ENCODE peak calls at places on chromosomes 3 and 15, in four cellular contexts. One of them, this sample, is unnamed.
A peak's percentile ranks its signal among the peaks of the same experiment; 100 is the strongest.

GRCh38 chr3:77773084-77773483 is 733.2 kb downstream of the ROBO2 start:
- DNase-seq in endothelial cell of umbilical vein: no peak
- DNase-seq in keratinocyte: no peak
- DNase-seq in IMR-90: no peak
- DNase-seq in this sample: no peak

GRCh38 chr15:65655026-65655425 is 33.3 kb downstream of the SLC24A1 start:
- DNase-seq in endothelial cell of umbilical vein: no peak
- DNase-seq in keratinocyte: peak; percentile 48
- DNase-seq in IMR-90: peak; percentile 13
- DNase-seq in this sample: no peak

GRCh38 chr3:135895106-135895733 is 70.3 kb upstream of the PPP2R3A start:
- DNase-seq in endothelial cell of umbilical vein: peak; percentile 78
- DNase-seq in keratinocyte: peak; percentile 60
- DNase-seq in IMR-90: peak; percentile 79
- DNase-seq in this sample: peak; percentile 29

GRCh38 chr15:35757790-35758189 is 211.8 kb upstream of the DPH6 start:
- DNase-seq in endothelial cell of umbilical vein: no peak
- DNase-seq in keratinocyte: no peak
- DNase-seq in IMR-90: no peak
- DNase-seq in this sample: no peak

GRCh38 chr15:60745469-60745971 is 266.6 kb upstream of the ICE2 start:
- DNase-seq in endothelial cell of umbilical vein: no peak
- DNase-seq in keratinocyte: no peak
- DNase-seq in IMR-90: peak; percentile 30
- DNase-seq in this sample: no peak

GRCh38 chr15:48966595-48967301 is 3.0 kb upstream of the SHC4 start:
- DNase-seq in endothelial cell of umbilical vein: no peak
- DNase-seq in keratinocyte: no peak
- DNase-seq in IMR-90: peak; percentile 93
- DNase-seq in this sample: no peak

GRCh38 chr15:91021516-91022074 is 799 bp downstream of the VPS33B start:
- DNase-seq in endothelial cell of umbilical vein: no peak
- DNase-seq in keratinocyte: peak; percentile 4
- DNase-seq in IMR-90: peak; percentile 18
- DNase-seq in this sample: no peak

GRCh38 chr3:1087066-1087555 is 5.7 kb upstream of the CNTN6 start:
- DNase-seq in endothelial cell of umbilical vein: no peak
- DNase-seq in keratinocyte: peak; percentile 25
- DNase-seq in IMR-90: peak; percentile 52
- DNase-seq in this sample: no peak

GRCh38 chr3:190456779-190457178 is 7.1 kb upstream of the TMEM207 start:
- DNase-seq in endothelial cell of umbilical vein: no peak
- DNase-seq in keratinocyte: no peak
- DNase-seq in IMR-90: no peak
- DNase-seq in this sample: no peak

GRCh38 chr3:32138545-32139104 is 32.2 kb downstream of the GPD1L start:
- DNase-seq in endothelial cell of umbilical vein: peak; percentile 80
- DNase-seq in keratinocyte: no peak
- DNase-seq in IMR-90: peak; percentile 50
- DNase-seq in this sample: no peak

GRCh38 chr3:66483006-66483928 is 17.6 kb downstream of the LRIG1 start:
- DNase-seq in endothelial cell of umbilical vein: peak; percentile 81
- DNase-seq in keratinocyte: no peak
- DNase-seq in IMR-90: peak; percentile 73
- DNase-seq in this sample: no peak

GRCh38 chr3:189937302-189938255 is 183.1 kb downstream of the P3H2 start:
- DNase-seq in endothelial cell of umbilical vein: peak; percentile 88
- DNase-seq in keratinocyte: peak; percentile 100
- DNase-seq in IMR-90: peak; percentile 92
- DNase-seq in this sample: no peak

GRCh38 chr3:21888656-21889055 is 137.6 kb upstream of the ZNF385D start:
- DNase-seq in endothelial cell of umbilical vein: no peak
- DNase-seq in keratinocyte: no peak
- DNase-seq in IMR-90: no peak
- DNase-seq in this sample: no peak

GRCh38 chr15:86735244-86736040 is 655.8 kb downstream of the AGBL1 start:
- DNase-seq in endothelial cell of umbilical vein: no peak
- DNase-seq in keratinocyte: no peak
- DNase-seq in IMR-90: no peak
- DNase-seq in this sample: no peak

GRCh38 chr3:149765762-149766334 is 13.6 kb upstream of the COMMD2 start:
- DNase-seq in endothelial cell of umbilical vein: peak; percentile 59
- DNase-seq in keratinocyte: no peak
- DNase-seq in IMR-90: peak; percentile 67
- DNase-seq in this sample: no peak

GRCh38 chr15:28995193-28995592 is 109.4 kb downstream of the APBA2 start:
- DNase-seq in endothelial cell of umbilical vein: no peak
- DNase-seq in keratinocyte: no peak
- DNase-seq in IMR-90: no peak
- DNase-seq in this sample: no peak

GRCh38 chr15:34109775-34110663 is 8.1 kb downstream of the PGBD4 start:
- DNase-seq in endothelial cell of umbilical vein: peak; percentile 56
- DNase-seq in keratinocyte: no peak
- DNase-seq in IMR-90: peak; percentile 60
- DNase-seq in this sample: peak; percentile 35

GRCh38 chr15:52180196-52180835 is 10.9 kb downstream of the GNB5 start:
- DNase-seq in endothelial cell of umbilical vein: no peak
- DNase-seq in keratinocyte: no peak
- DNase-seq in IMR-90: no peak
- DNase-seq in this sample: no peak

GRCh38 chr15:101510212-101511197 is 21.0 kb upstream of the PCSK6 start:
- DNase-seq in endothelial cell of umbilical vein: no peak
- DNase-seq in keratinocyte: no peak
- DNase-seq in IMR-90: no peak
- DNase-seq in this sample: no peak

GRCh38 chr3:124985358-124985757 is 50.8 kb upstream of the MUC13 start:
- DNase-seq in endothelial cell of umbilical vein: no peak
- DNase-seq in keratinocyte: peak; percentile 21
- DNase-seq in IMR-90: peak; percentile 83
- DNase-seq in this sample: no peak

GRCh38 chr3:49469037-49469875 is 811 bp upstream of the DAG1 start:
- DNase-seq in endothelial cell of umbilical vein: peak; percentile 29
- DNase-seq in keratinocyte: no peak
- DNase-seq in IMR-90: peak; percentile 68
- DNase-seq in this sample: peak; percentile 28

GRCh38 chr3:178492496-178492895 is 43.7 kb upstream of the KCNMB2 start:
- DNase-seq in endothelial cell of umbilical vein: no peak
- DNase-seq in keratinocyte: no peak
- DNase-seq in IMR-90: no peak
- DNase-seq in this sample: no peak

GRCh38 chr3:23202203-23202920 is 765 bp upstream of the UBE2E2 start:
- DNase-seq in endothelial cell of umbilical vein: peak; percentile 46
- DNase-seq in keratinocyte: no peak
- DNase-seq in IMR-90: peak; percentile 5
- DNase-seq in this sample: no peak

GRCh38 chr3:123261666-123262065 is 59.9 kb downstream of the SEC22A start:
- DNase-seq in endothelial cell of umbilical vein: no peak
- DNase-seq in keratinocyte: no peak
- DNase-seq in IMR-90: no peak
- DNase-seq in this sample: no peak

GRCh38 chr3:123143669-123144411 is 57.9 kb upstream of the SEC22A start:
- DNase-seq in endothelial cell of umbilical vein: no peak
- DNase-seq in keratinocyte: no peak
- DNase-seq in IMR-90: peak; percentile 5
- DNase-seq in this sample: no peak

GRCh38 chr15:47870956-47871625 is 153.8 kb downstream of the SEMA6D start:
- DNase-seq in endothelial cell of umbilical vein: peak; percentile 91
- DNase-seq in keratinocyte: no peak
- DNase-seq in IMR-90: peak; percentile 38
- DNase-seq in this sample: no peak

GRCh38 chr3:14769531-14770325 is 49.0 kb upstream of the FGD5 start:
- DNase-seq in endothelial cell of umbilical vein: no peak
- DNase-seq in keratinocyte: no peak
- DNase-seq in IMR-90: no peak
- DNase-seq in this sample: no peak

GRCh38 chr15:91622676-91623342 is 230.7 kb upstream of the SLCO3A1 start:
- DNase-seq in endothelial cell of umbilical vein: no peak
- DNase-seq in keratinocyte: no peak
- DNase-seq in IMR-90: no peak
- DNase-seq in this sample: no peak

GRCh38 chr15:36251450-36251849 is 328.0 kb upstream of the CDIN1 start:
- DNase-seq in endothelial cell of umbilical vein: no peak
- DNase-seq in keratinocyte: no peak
- DNase-seq in IMR-90: no peak
- DNase-seq in this sample: no peak

GRCh38 chr15:78170848-78171773 is 21.9 kb downstream of the IDH3A start:
- DNase-seq in endothelial cell of umbilical vein: no peak
- DNase-seq in keratinocyte: no peak
- DNase-seq in IMR-90: no peak
- DNase-seq in this sample: no peak

GRCh38 chr15:69718916-69719315 is 266.3 kb downstream of the RPLP1 start:
- DNase-seq in endothelial cell of umbilical vein: no peak
- DNase-seq in keratinocyte: no peak
- DNase-seq in IMR-90: no peak
- DNase-seq in this sample: no peak

GRCh38 chr3:190252080-190252479 is 70.2 kb downstream of the CLDN1 start:
- DNase-seq in endothelial cell of umbilical vein: no peak
- DNase-seq in keratinocyte: no peak
- DNase-seq in IMR-90: peak; percentile 89
- DNase-seq in this sample: no peak

GRCh38 chr3:17070560-17070959 is 185.8 kb downstream of the PLCL2 start:
- DNase-seq in endothelial cell of umbilical vein: no peak
- DNase-seq in keratinocyte: no peak
- DNase-seq in IMR-90: peak; percentile 39
- DNase-seq in this sample: peak; percentile 24

GRCh38 chr3:58688563-58688962 is 22.0 kb upstream of the FAM3D start:
- DNase-seq in endothelial cell of umbilical vein: no peak
- DNase-seq in keratinocyte: no peak
- DNase-seq in IMR-90: no peak
- DNase-seq in this sample: no peak

GRCh38 chr3:16319307-16319706 is 54.3 kb downstream of the OXNAD1 start:
- DNase-seq in endothelial cell of umbilical vein: no peak
- DNase-seq in keratinocyte: no peak
- DNase-seq in IMR-90: no peak
- DNase-seq in this sample: peak; percentile 87

GRCh38 chr3:190308154-190308553 is 14.1 kb downstream of the CLDN1 start:
- DNase-seq in endothelial cell of umbilical vein: no peak
- DNase-seq in keratinocyte: no peak
- DNase-seq in IMR-90: no peak
- DNase-seq in this sample: no peak

GRCh38 chr15:65248506-65248905 is 37.2 kb upstream of the CILP start:
- DNase-seq in endothelial cell of umbilical vein: no peak
- DNase-seq in keratinocyte: no peak
- DNase-seq in IMR-90: no peak
- DNase-seq in this sample: no peak

GRCh38 chr3:147297756-147298155 is 108.6 kb downstream of the ZIC4 start:
- DNase-seq in endothelial cell of umbilical vein: no peak
- DNase-seq in keratinocyte: no peak
- DNase-seq in IMR-90: peak; percentile 24
- DNase-seq in this sample: no peak

GRCh38 chr3:147301781-147302180 is 104.6 kb downstream of the ZIC4 start:
- DNase-seq in endothelial cell of umbilical vein: no peak
- DNase-seq in keratinocyte: no peak
- DNase-seq in IMR-90: no peak
- DNase-seq in this sample: no peak

GRCh38 chr3:147299656-147300055 is 106.7 kb downstream of the ZIC4 start:
- DNase-seq in endothelial cell of umbilical vein: peak; percentile 26
- DNase-seq in keratinocyte: no peak
- DNase-seq in IMR-90: peak; percentile 47
- DNase-seq in this sample: no peak

GRCh38 chr3:147298511-147298982 is 107.8 kb downstream of the ZIC4 start:
- DNase-seq in endothelial cell of umbilical vein: peak; percentile 75
- DNase-seq in keratinocyte: no peak
- DNase-seq in IMR-90: peak; percentile 100
- DNase-seq in this sample: no peak
- H3K9me1 ChIP-seq in endothelial cell of umbilical vein: no peaks in the 10 kb centered on the region
- H3K9me1 ChIP-seq in keratinocyte: no peaks in the 10 kb centered on the region
- H3K9me1 ChIP-seq in IMR-90: peaks cover 2% of the 10 kb centered on the region
- H3K9me1 ChIP-seq in this sample: no peaks in the 10 kb centered on the region

GRCh38 chr3:120355486-120355885 is 6.3 kb upstream of the LRRC58 start:
- DNase-seq in endothelial cell of umbilical vein: no peak
- DNase-seq in keratinocyte: no peak
- DNase-seq in IMR-90: no peak
- DNase-seq in this sample: no peak
- H3K9me1 ChIP-seq in endothelial cell of umbilical vein: no peaks in the 10 kb centered on the region
- H3K9me1 ChIP-seq in keratinocyte: no peaks in the 10 kb centered on the region
- H3K9me1 ChIP-seq in IMR-90: peaks cover 2% of the 10 kb centered on the region
- H3K9me1 ChIP-seq in this sample: no peaks in the 10 kb centered on the region

GRCh38 chr3:9255976-9256375 is 6.5 kb upstream of the SRGAP3 start:
- DNase-seq in endothelial cell of umbilical vein: no peak
- DNase-seq in keratinocyte: no peak
- DNase-seq in IMR-90: no peak
- DNase-seq in this sample: no peak

GRCh38 chr3:9254764-9255163 is 5.3 kb upstream of the SRGAP3 start:
- DNase-seq in endothelial cell of umbilical vein: no peak
- DNase-seq in keratinocyte: no peak
- DNase-seq in IMR-90: no peak
- DNase-seq in this sample: no peak

GRCh38 chr3:9250236-9250635 is 790 bp upstream of the SRGAP3 start:
- DNase-seq in endothelial cell of umbilical vein: no peak
- DNase-seq in keratinocyte: no peak
- DNase-seq in IMR-90: no peak
- DNase-seq in this sample: no peak

GRCh38 chr3:9251055-9251786 is 1.8 kb upstream of the SRGAP3 start:
- DNase-seq in endothelial cell of umbilical vein: no peak
- DNase-seq in keratinocyte: no peak
- DNase-seq in IMR-90: no peak
- DNase-seq in this sample: no peak

GRCh38 chr3:9253327-9253726 is 3.9 kb upstream of the SRGAP3 start:
- DNase-seq in endothelial cell of umbilical vein: no peak
- DNase-seq in keratinocyte: no peak
- DNase-seq in IMR-90: peak; percentile 3
- DNase-seq in this sample: no peak
- H3K9me1 ChIP-seq in endothelial cell of umbilical vein: no peaks in the 10 kb centered on the region
- H3K9me1 ChIP-seq in keratinocyte: no peaks in the 10 kb centered on the region
- H3K9me1 ChIP-seq in IMR-90: no peaks in the 10 kb centered on the region
- H3K9me1 ChIP-seq in this sample: no peaks in the 10 kb centered on the region

GRCh38 chr15:26985050-26985449 is 14.1 kb downstream of the GABRG3 start:
- DNase-seq in endothelial cell of umbilical vein: no peak
- DNase-seq in keratinocyte: no peak
- DNase-seq in IMR-90: no peak
- DNase-seq in this sample: no peak
- H3K9me1 ChIP-seq in endothelial cell of umbilical vein: no peaks in the 10 kb centered on the region
- H3K9me1 ChIP-seq in keratinocyte: no peaks in the 10 kb centered on the region
- H3K9me1 ChIP-seq in IMR-90: no peaks in the 10 kb centered on the region
- H3K9me1 ChIP-seq in this sample: no peaks in the 10 kb centered on the region

This sample was measured in K562.